ENCODE peak calls at places on chromosomes 2 and 18, in seven cellular contexts. One of them, this sample, is unnamed.

GRCh38 chr2:72108121-72108520 is 39.5 kb downstream of the CYP26B1 start:
- DNase-seq in stimulated activated CD4-positive, alpha-beta T cell treated with anti-CD3 and anti-CD28 coated beads, Interleukin-4, amount 100 ng/mL, for 48 hours: no peak
- DNase-seq in SHP77: no peak
- DNase-seq in skeletal muscle cell: no peak
- DNase-seq in NCI-H1436: no peak
- DNase-seq in stimulated activated naive CD4-positive, alpha-beta T cell: no peak
- DNase-seq in neural progenitor cell: no peak
- DNase-seq in this sample: no peak

GRCh38 chr18:23137788-23138216 is 2.5 kb downstream of the CABLES1 start:
- DNase-seq in stimulated activated naive CD4-positive, alpha-beta T cell: no peak
- DNase-seq in stimulated activated CD4-positive, alpha-beta T cell treated with anti-CD3 and anti-CD28 coated beads, Interleukin-4, amount 100 ng/mL, for 48 hours: no peak
- DNase-seq in skeletal muscle cell: no peak
- DNase-seq in SHP77: peak; percentile 48
- DNase-seq in NCI-H1436: no peak
- DNase-seq in neural progenitor cell: no peak
- DNase-seq in this sample: no peak

GRCh38 chr2:177262137-177262536 is 2.4 kb downstream of the NFE2L2 start:
- DNase-seq in NCI-H1436: no peak
- DNase-seq in skeletal muscle cell: no peak
- DNase-seq in stimulated activated naive CD4-positive, alpha-beta T cell: no peak
- DNase-seq in SHP77: no peak
- DNase-seq in neural progenitor cell: no peak
- DNase-seq in stimulated activated CD4-positive, alpha-beta T cell treated with anti-CD3 and anti-CD28 coated beads, Interleukin-4, amount 100 ng/mL, for 48 hours: no peak
- DNase-seq in this sample: no peak

GRCh38 chr2:97871096-97871780 is 124.5 kb downstream of the TMEM131 start:
- DNase-seq in stimulated activated naive CD4-positive, alpha-beta T cell: no peak
- DNase-seq in NCI-H1436: no peak
- DNase-seq in neural progenitor cell: no peak
- DNase-seq in skeletal muscle cell: peak; percentile 52
- DNase-seq in stimulated activated CD4-positive, alpha-beta T cell treated with anti-CD3 and anti-CD28 coated beads, Interleukin-4, amount 100 ng/mL, for 48 hours: no peak
- DNase-seq in SHP77: no peak
- DNase-seq in this sample: no peak

GRCh38 chr2:23425886-23426283 is 40.9 kb downstream of the KLHL29 start:
- DNase-seq in NCI-H1436: no peak
- DNase-seq in neural progenitor cell: no peak
- DNase-seq in skeletal muscle cell: peak; percentile 58
- DNase-seq in stimulated activated naive CD4-positive, alpha-beta T cell: no peak
- DNase-seq in stimulated activated CD4-positive, alpha-beta T cell treated with anti-CD3 and anti-CD28 coated beads, Interleukin-4, amount 100 ng/mL, for 48 hours: no peak
- DNase-seq in SHP77: no peak
- DNase-seq in this sample: no peak

GRCh38 chr2:74763962-74764428 is 69.9 kb upstream of the HK2 start:
- DNase-seq in neural progenitor cell: peak; percentile 51
- DNase-seq in skeletal muscle cell: no peak
- DNase-seq in stimulated activated naive CD4-positive, alpha-beta T cell: no peak
- DNase-seq in SHP77: no peak
- DNase-seq in NCI-H1436: no peak
- DNase-seq in stimulated activated CD4-positive, alpha-beta T cell treated with anti-CD3 and anti-CD28 coated beads, Interleukin-4, amount 100 ng/mL, for 48 hours: no peak
- DNase-seq in this sample: no peak

GRCh38 chr2:109275120-109276040 is 146.4 kb downstream of the SH3RF3 start:
- DNase-seq in SHP77: peak; percentile 88
- DNase-seq in neural progenitor cell: no peak
- DNase-seq in stimulated activated CD4-positive, alpha-beta T cell treated with anti-CD3 and anti-CD28 coated beads, Interleukin-4, amount 100 ng/mL, for 48 hours: no peak
- DNase-seq in skeletal muscle cell: no peak
- DNase-seq in stimulated activated naive CD4-positive, alpha-beta T cell: no peak
- DNase-seq in NCI-H1436: no peak
- DNase-seq in this sample: no peak

GRCh38 chr2:186749179-186749578 is 55.3 kb downstream of the FAM171B start:
- DNase-seq in skeletal muscle cell: no peak
- DNase-seq in neural progenitor cell: no peak
- DNase-seq in SHP77: no peak
- DNase-seq in NCI-H1436: no peak
- DNase-seq in stimulated activated naive CD4-positive, alpha-beta T cell: no peak
- DNase-seq in stimulated activated CD4-positive, alpha-beta T cell treated with anti-CD3 and anti-CD28 coated beads, Interleukin-4, amount 100 ng/mL, for 48 hours: no peak
- DNase-seq in this sample: no peak

GRCh38 chr18:48919547-48919946 is 31.2 kb downstream of the SMAD7 start:
- DNase-seq in neural progenitor cell: no peak
- DNase-seq in stimulated activated CD4-positive, alpha-beta T cell treated with anti-CD3 and anti-CD28 coated beads, Interleukin-4, amount 100 ng/mL, for 48 hours: no peak
- DNase-seq in NCI-H1436: no peak
- DNase-seq in skeletal muscle cell: no peak
- DNase-seq in SHP77: no peak
- DNase-seq in stimulated activated naive CD4-positive, alpha-beta T cell: no peak
- DNase-seq in this sample: no peak

GRCh38 chr2:109020217-109020637 is 31.2 kb upstream of the EDAR start:
- DNase-seq in stimulated activated CD4-positive, alpha-beta T cell treated with anti-CD3 and anti-CD28 coated beads, Interleukin-4, amount 100 ng/mL, for 48 hours: no peak
- DNase-seq in skeletal muscle cell: peak; percentile 17
- DNase-seq in stimulated activated naive CD4-positive, alpha-beta T cell: peak; percentile 32
- DNase-seq in SHP77: no peak
- DNase-seq in NCI-H1436: no peak
- DNase-seq in neural progenitor cell: peak; percentile 74
- DNase-seq in this sample: no peak

GRCh38 chr2:127561371-127561770 is 25.9 kb downstream of the MYO7B start:
- DNase-seq in NCI-H1436: no peak
- DNase-seq in skeletal muscle cell: no peak
- DNase-seq in stimulated activated CD4-positive, alpha-beta T cell treated with anti-CD3 and anti-CD28 coated beads, Interleukin-4, amount 100 ng/mL, for 48 hours: no peak
- DNase-seq in SHP77: no peak
- DNase-seq in neural progenitor cell: no peak
- DNase-seq in stimulated activated naive CD4-positive, alpha-beta T cell: no peak
- DNase-seq in this sample: no peak

GRCh38 chr2:66441651-66442365 is 6.9 kb downstream of the MEIS1 start:
- DNase-seq in stimulated activated CD4-positive, alpha-beta T cell treated with anti-CD3 and anti-CD28 coated beads, Interleukin-4, amount 100 ng/mL, for 48 hours: no peak
- DNase-seq in SHP77: no peak
- DNase-seq in skeletal muscle cell: no peak
- DNase-seq in NCI-H1436: no peak
- DNase-seq in neural progenitor cell: no peak
- DNase-seq in stimulated activated naive CD4-positive, alpha-beta T cell: no peak
- DNase-seq in this sample: no peak

GRCh38 chr2:6535572-6535971 is 330.1 kb downstream of the CMPK2 start:
- DNase-seq in stimulated activated CD4-positive, alpha-beta T cell treated with anti-CD3 and anti-CD28 coated beads, Interleukin-4, amount 100 ng/mL, for 48 hours: no peak
- DNase-seq in NCI-H1436: no peak
- DNase-seq in SHP77: no peak
- DNase-seq in neural progenitor cell: peak; percentile 71
- DNase-seq in stimulated activated naive CD4-positive, alpha-beta T cell: no peak
- DNase-seq in skeletal muscle cell: no peak
- DNase-seq in this sample: peak; percentile 39

GRCh38 chr2:61952291-61952690 is 46.8 kb downstream of the COMMD1 start:
- DNase-seq in NCI-H1436: no peak
- DNase-seq in skeletal muscle cell: no peak
- DNase-seq in stimulated activated CD4-positive, alpha-beta T cell treated with anti-CD3 and anti-CD28 coated beads, Interleukin-4, amount 100 ng/mL, for 48 hours: no peak
- DNase-seq in SHP77: no peak
- DNase-seq in stimulated activated naive CD4-positive, alpha-beta T cell: no peak
- DNase-seq in neural progenitor cell: no peak
- DNase-seq in this sample: no peak

GRCh38 chr2:237184192-237184922 is 98.7 kb downstream of the COPS8 start:
- DNase-seq in stimulated activated naive CD4-positive, alpha-beta T cell: no peak
- DNase-seq in neural progenitor cell: no peak
- DNase-seq in skeletal muscle cell: no peak
- DNase-seq in SHP77: no peak
- DNase-seq in stimulated activated CD4-positive, alpha-beta T cell treated with anti-CD3 and anti-CD28 coated beads, Interleukin-4, amount 100 ng/mL, for 48 hours: no peak
- DNase-seq in NCI-H1436: no peak
- DNase-seq in this sample: no peak

GRCh38 chr2:12702661-12703121 is 14.0 kb upstream of the TRIB2 start:
- DNase-seq in stimulated activated CD4-positive, alpha-beta T cell treated with anti-CD3 and anti-CD28 coated beads, Interleukin-4, amount 100 ng/mL, for 48 hours: no peak
- DNase-seq in neural progenitor cell: peak; percentile 12
- DNase-seq in skeletal muscle cell: peak; percentile 79
- DNase-seq in stimulated activated naive CD4-positive, alpha-beta T cell: no peak
- DNase-seq in SHP77: peak; percentile 37
- DNase-seq in NCI-H1436: no peak
- DNase-seq in this sample: no peak

GRCh38 chr2:225697936-225698335 is 298.4 kb downstream of the NYAP2 start:
- DNase-seq in SHP77: no peak
- DNase-seq in skeletal muscle cell: no peak
- DNase-seq in neural progenitor cell: no peak
- DNase-seq in stimulated activated naive CD4-positive, alpha-beta T cell: no peak
- DNase-seq in stimulated activated CD4-positive, alpha-beta T cell treated with anti-CD3 and anti-CD28 coated beads, Interleukin-4, amount 100 ng/mL, for 48 hours: no peak
- DNase-seq in NCI-H1436: no peak
- DNase-seq in this sample: no peak

GRCh38 chr18:32049393-32050161 is 31.0 kb downstream of the RNF125 start:
- DNase-seq in SHP77: no peak
- DNase-seq in stimulated activated CD4-positive, alpha-beta T cell treated with anti-CD3 and anti-CD28 coated beads, Interleukin-4, amount 100 ng/mL, for 48 hours: no peak
- DNase-seq in skeletal muscle cell: no peak
- DNase-seq in NCI-H1436: no peak
- DNase-seq in stimulated activated naive CD4-positive, alpha-beta T cell: peak; percentile 11
- DNase-seq in neural progenitor cell: no peak
- DNase-seq in this sample: no peak

GRCh38 chr2:31415421-31415820 is 879 bp upstream of the XDH start:
- DNase-seq in NCI-H1436: no peak
- DNase-seq in neural progenitor cell: no peak
- DNase-seq in stimulated activated naive CD4-positive, alpha-beta T cell: no peak
- DNase-seq in skeletal muscle cell: no peak
- DNase-seq in SHP77: no peak
- DNase-seq in stimulated activated CD4-positive, alpha-beta T cell treated with anti-CD3 and anti-CD28 coated beads, Interleukin-4, amount 100 ng/mL, for 48 hours: no peak
- DNase-seq in this sample: no peak

GRCh38 chr2:108591163-108591562 is 56.9 kb downstream of the LIMS1 start:
- DNase-seq in SHP77: no peak
- DNase-seq in neural progenitor cell: no peak
- DNase-seq in skeletal muscle cell: no peak
- DNase-seq in stimulated activated CD4-positive, alpha-beta T cell treated with anti-CD3 and anti-CD28 coated beads, Interleukin-4, amount 100 ng/mL, for 48 hours: no peak
- DNase-seq in stimulated activated naive CD4-positive, alpha-beta T cell: no peak
- DNase-seq in NCI-H1436: no peak
- DNase-seq in this sample: no peak

GRCh38 chr18:54776282-54776977 is 51.8 kb upstream of the RAB27B start:
- DNase-seq in SHP77: no peak
- DNase-seq in stimulated activated CD4-positive, alpha-beta T cell treated with anti-CD3 and anti-CD28 coated beads, Interleukin-4, amount 100 ng/mL, for 48 hours: no peak
- DNase-seq in skeletal muscle cell: peak; percentile 99
- DNase-seq in NCI-H1436: no peak
- DNase-seq in neural progenitor cell: no peak
- DNase-seq in stimulated activated naive CD4-positive, alpha-beta T cell: no peak
- DNase-seq in this sample: no peak